ENCODE peak calls at places on chromosome 15, in nine cellular contexts. One of them, this sample, is unnamed.

GRCh38 chr15:27970661-27971392 is 128.3 kb downstream of the OCA2 start:
- DNase-seq in breast epithelium: no peak
- DNase-seq in transverse colon: no peak
- DNase-seq in heart left ventricle: no peak
- DNase-seq in A549: no peak
- DNase-seq in upper lobe of left lung: no peak
- DNase-seq in adrenal gland: no peak
- DNase-seq in stomach: no peak
- DNase-seq in IMR-90: no peak
- DNase-seq in this sample: no peak

GRCh38 chr15:49301562-49301961 is 121.5 kb upstream of the FGF7 start:
- DNase-seq in breast epithelium: no peak
- DNase-seq in transverse colon: no peak
- DNase-seq in heart left ventricle: no peak
- DNase-seq in A549: no peak
- DNase-seq in upper lobe of left lung: no peak
- DNase-seq in adrenal gland: no peak
- DNase-seq in stomach: no peak
- DNase-seq in IMR-90: peak; percentile 50
- DNase-seq in this sample: no peak

GRCh38 chr15:101017041-101017754 is 98.0 kb downstream of the LRRK1 start:
- DNase-seq in breast epithelium: no peak
- DNase-seq in transverse colon: peak; percentile 5
- DNase-seq in heart left ventricle: no peak
- DNase-seq in A549: peak; percentile 55
- DNase-seq in upper lobe of left lung: no peak
- DNase-seq in adrenal gland: no peak
- DNase-seq in stomach: no peak
- DNase-seq in IMR-90: peak; percentile 6
- DNase-seq in this sample: no peak

GRCh38 chr15:66714543-66714981 is 12.5 kb downstream of the SMAD6 start:
- DNase-seq in breast epithelium: no peak
- DNase-seq in transverse colon: no peak
- DNase-seq in heart left ventricle: peak; percentile 16
- DNase-seq in A549: no peak
- DNase-seq in upper lobe of left lung: peak; percentile 65
- DNase-seq in adrenal gland: no peak
- DNase-seq in stomach: no peak
- DNase-seq in IMR-90: peak; percentile 69
- DNase-seq in this sample: no peak

GRCh38 chr15:45919806-45920205 is 285.0 kb downstream of the SQOR start:
- DNase-seq in breast epithelium: no peak
- DNase-seq in transverse colon: no peak
- DNase-seq in heart left ventricle: no peak
- DNase-seq in A549: peak; percentile 72
- DNase-seq in upper lobe of left lung: peak; percentile 70
- DNase-seq in adrenal gland: no peak
- DNase-seq in stomach: no peak
- DNase-seq in IMR-90: peak; percentile 8
- DNase-seq in this sample: no peak

GRCh38 chr15:63503739-63504246 is 600 bp upstream of the USP3 start:
- DNase-seq in breast epithelium: peak; percentile 70
- DNase-seq in transverse colon: peak; percentile 77
- DNase-seq in heart left ventricle: peak; percentile 76
- DNase-seq in A549: peak; percentile 93
- DNase-seq in upper lobe of left lung: peak; percentile 80
- DNase-seq in adrenal gland: peak; percentile 80
- DNase-seq in stomach: peak; percentile 69
- DNase-seq in IMR-90: peak; percentile 93
- DNase-seq in this sample: peak; percentile 76

GRCh38 chr15:32849769-32850668 is 132.2 kb downstream of the GREM1 start:
- DNase-seq in breast epithelium: no peak
- DNase-seq in transverse colon: no peak
- DNase-seq in heart left ventricle: no peak
- DNase-seq in A549: peak; percentile 87
- DNase-seq in upper lobe of left lung: no peak
- DNase-seq in adrenal gland: no peak
- DNase-seq in stomach: no peak
- DNase-seq in IMR-90: peak; percentile 98
- DNase-seq in this sample: no peak

GRCh38 chr15:82807920-82808633 is 1.4 kb upstream of the WHAMM start:
- DNase-seq in breast epithelium: no peak
- DNase-seq in transverse colon: no peak
- DNase-seq in heart left ventricle: no peak
- DNase-seq in A549: no peak
- DNase-seq in upper lobe of left lung: no peak
- DNase-seq in adrenal gland: no peak
- DNase-seq in stomach: no peak
- DNase-seq in IMR-90: no peak
- DNase-seq in this sample: no peak

GRCh38 chr15:74384566-74385441 is 17.4 kb upstream of the CYP11A1 start:
- DNase-seq in breast epithelium: peak; percentile 58
- DNase-seq in transverse colon: peak; percentile 58
- DNase-seq in heart left ventricle: peak; percentile 59
- DNase-seq in A549: peak; percentile 28
- DNase-seq in upper lobe of left lung: peak; percentile 68
- DNase-seq in adrenal gland: no peak
- DNase-seq in stomach: peak; percentile 46
- DNase-seq in IMR-90: no peak
- DNase-seq in this sample: no peak

GRCh38 chr15:74382004-74382816 is 14.8 kb upstream of the CYP11A1 start:
- DNase-seq in breast epithelium: peak; percentile 51
- DNase-seq in transverse colon: peak; percentile 87
- DNase-seq in heart left ventricle: peak; percentile 85
- DNase-seq in A549: peak; percentile 62
- DNase-seq in upper lobe of left lung: peak; percentile 89
- DNase-seq in adrenal gland: peak; percentile 92
- DNase-seq in stomach: peak; percentile 91
- DNase-seq in IMR-90: peak; percentile 75
- DNase-seq in this sample: peak; percentile 89

GRCh38 chr15:74383286-74383685 is 15.8 kb upstream of the CYP11A1 start:
- DNase-seq in breast epithelium: no peak
- DNase-seq in transverse colon: no peak
- DNase-seq in heart left ventricle: no peak
- DNase-seq in A549: no peak
- DNase-seq in upper lobe of left lung: no peak
- DNase-seq in adrenal gland: no peak
- DNase-seq in stomach: no peak
- DNase-seq in IMR-90: no peak
- DNase-seq in this sample: no peak

GRCh38 chr15:74385442-74386132 is 18.1 kb upstream of the CYP11A1 start:
- DNase-seq in breast epithelium: no peak
- DNase-seq in transverse colon: no peak
- DNase-seq in heart left ventricle: peak; percentile 65
- DNase-seq in A549: no peak
- DNase-seq in upper lobe of left lung: no peak
- DNase-seq in adrenal gland: no peak
- DNase-seq in stomach: no peak
- DNase-seq in IMR-90: no peak
- DNase-seq in this sample: no peak

DNA sequence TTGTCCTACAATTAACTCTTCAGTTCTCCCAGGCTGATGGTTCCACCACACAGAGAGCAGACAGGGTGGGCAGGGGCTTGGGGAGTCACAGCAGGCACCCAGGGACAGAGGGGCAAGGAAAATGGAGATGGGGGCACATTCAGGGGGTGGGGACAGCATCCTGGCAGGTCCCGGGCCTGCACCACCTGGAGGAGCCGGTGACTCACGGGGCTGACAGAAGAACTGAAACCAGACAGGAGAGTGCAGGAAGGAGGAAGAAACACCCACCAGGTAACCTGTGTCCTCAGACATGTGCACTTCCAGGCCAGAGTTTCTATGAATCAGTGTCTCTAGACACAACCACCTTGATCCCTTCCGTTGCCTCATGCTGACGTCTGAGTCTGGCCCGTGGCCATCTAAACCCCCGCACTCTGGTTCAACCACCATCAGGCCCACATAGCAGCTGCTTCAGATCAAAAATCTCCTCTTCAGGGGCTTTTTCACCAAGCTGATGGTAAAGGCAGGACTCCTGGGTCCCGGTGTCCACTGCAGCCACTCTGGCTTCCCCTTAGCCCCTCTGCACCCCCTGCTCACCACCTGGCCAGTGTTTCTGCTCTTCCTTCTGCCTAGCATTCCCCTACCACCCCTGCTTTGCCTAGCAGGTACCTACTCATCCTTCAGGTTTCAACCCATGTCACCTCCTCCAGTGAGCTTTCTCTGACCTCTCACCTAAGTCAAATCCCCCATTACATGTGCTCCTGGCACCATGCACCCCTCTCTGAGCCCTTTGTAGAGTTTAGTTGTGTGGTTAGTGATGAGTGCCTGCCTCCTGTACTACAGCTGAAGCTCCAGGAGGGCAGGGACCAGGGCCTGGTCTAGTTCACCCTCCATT is 16.5 kb upstream of the CYP11A1 start:
- DNase-seq in breast epithelium: peak; percentile 63
- DNase-seq in transverse colon: no peak
- DNase-seq in heart left ventricle: no peak
- DNase-seq in A549: peak; percentile 33
- DNase-seq in upper lobe of left lung: no peak
- DNase-seq in adrenal gland: no peak
- DNase-seq in stomach: peak; percentile 44
- DNase-seq in IMR-90: peak; percentile 84
- DNase-seq in this sample: no peak
- TF ChIP-seq CTCF in breast epithelium: no peak
- TF ChIP-seq CTCF in transverse colon: no peak
- TF ChIP-seq CTCF in heart left ventricle: no peak
- TF ChIP-seq CTCF in A549: no peak
- TF ChIP-seq CTCF in upper lobe of left lung: no peak
- TF ChIP-seq CTCF in adrenal gland: no peak
- TF ChIP-seq CTCF in stomach: no peak
- TF ChIP-seq CTCF in IMR-90: no peak
- TF ChIP-seq CTCF in this sample: no peak

DNA sequence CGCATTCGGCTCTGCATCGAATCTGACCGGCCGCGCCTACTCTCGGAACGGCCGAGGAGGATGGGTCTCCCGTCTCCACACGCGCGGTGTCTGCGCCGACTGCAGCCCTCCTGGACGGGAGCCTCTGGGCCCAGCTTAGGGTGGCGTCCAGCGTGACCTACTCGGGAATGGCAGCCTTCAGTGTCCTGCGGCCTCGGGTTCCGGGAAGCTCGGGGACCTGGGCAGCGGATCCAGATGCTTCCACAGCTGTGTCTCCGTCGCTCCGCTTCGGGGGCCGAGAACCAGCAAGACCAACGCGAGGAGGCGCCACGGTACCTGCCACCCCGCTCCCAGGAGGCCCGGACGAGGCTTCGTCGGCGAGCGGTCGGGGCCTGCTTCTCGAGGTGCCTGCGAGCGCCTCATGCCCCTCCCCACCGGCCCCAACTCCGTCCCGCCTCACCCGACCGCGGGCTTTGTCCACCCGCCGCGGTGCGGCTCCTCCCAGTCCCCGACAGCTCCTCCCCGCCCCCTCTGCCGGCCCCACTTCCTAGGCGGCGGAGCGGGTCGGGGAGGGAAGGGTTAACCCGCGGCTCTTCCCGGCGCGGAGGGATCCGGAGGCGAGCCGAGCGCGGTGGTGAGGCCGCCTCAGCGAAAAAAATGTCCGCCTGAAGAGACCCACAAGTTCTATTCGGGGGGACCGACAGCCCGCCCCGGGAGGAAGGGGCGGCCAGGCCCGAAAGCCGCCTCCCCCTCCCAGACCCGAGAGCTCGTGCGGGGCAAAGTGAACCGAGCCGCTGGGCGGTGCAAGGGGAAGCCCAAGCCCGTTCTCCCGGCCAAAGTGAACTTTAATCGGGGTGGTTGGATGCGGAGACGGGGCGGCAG is at the start of gene TCF12:
- DNase-seq in breast epithelium: peak; percentile 85
- DNase-seq in transverse colon: peak; percentile 95
- DNase-seq in heart left ventricle: peak; percentile 97
- DNase-seq in A549: peak; percentile 99
- DNase-seq in upper lobe of left lung: peak; percentile 93
- DNase-seq in adrenal gland: peak; percentile 93
- DNase-seq in stomach: peak; percentile 93
- DNase-seq in IMR-90: peak; percentile 95
- DNase-seq in this sample: peak; percentile 96
- TF ChIP-seq POLR2A in breast epithelium: peak; percentile 57
- TF ChIP-seq POLR2A in transverse colon: peak; percentile 72
- TF ChIP-seq POLR2A in heart left ventricle: no peak
- TF ChIP-seq POLR2A in A549: peak; percentile 85
- TF ChIP-seq POLR2A in upper lobe of left lung: peak; percentile 60
- TF ChIP-seq POLR2A in adrenal gland: peak; percentile 76
- TF ChIP-seq POLR2A in stomach: no peak
- TF ChIP-seq POLR2A in IMR-90: peak; percentile 63
- TF ChIP-seq POLR2A in this sample: peak; percentile 68

DNA sequence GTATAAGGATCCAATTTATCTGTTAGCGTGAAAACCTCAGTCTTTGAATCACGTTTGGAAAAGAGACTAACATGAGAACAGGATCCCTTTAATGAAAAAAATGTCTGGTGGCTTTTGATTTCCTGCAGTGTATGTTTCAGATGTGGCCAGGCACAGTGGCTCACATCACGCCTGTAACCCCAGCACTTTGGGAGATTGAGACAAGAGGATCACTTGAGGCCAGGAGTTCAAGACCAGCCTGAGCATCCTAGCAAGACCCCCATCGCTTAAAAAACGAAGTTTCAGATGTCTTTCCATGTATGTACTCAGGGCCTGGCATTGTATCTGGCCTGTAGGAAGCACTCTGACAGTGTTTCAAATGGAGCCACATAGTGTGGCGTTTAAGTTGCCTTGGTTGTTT is 169.3 kb downstream of the KLHL25 start:
- DNase-seq in breast epithelium: no peak
- DNase-seq in transverse colon: no peak
- DNase-seq in heart left ventricle: no peak
- DNase-seq in A549: no peak
- DNase-seq in upper lobe of left lung: no peak
- DNase-seq in adrenal gland: no peak
- DNase-seq in stomach: no peak
- DNase-seq in IMR-90: no peak
- DNase-seq in this sample: no peak
- H3K4me1 ChIP-seq in breast epithelium: no peaks in the 10 kb centered on the region
- H3K4me1 ChIP-seq in transverse colon: peaks cover 46% of the 10 kb centered on the region
- H3K4me1 ChIP-seq in heart left ventricle: peaks cover 93% of the 10 kb centered on the region
- H3K4me1 ChIP-seq in A549: peaks cover 9% of the 10 kb centered on the region
- H3K4me1 ChIP-seq in upper lobe of left lung: peaks cover 84% of the 10 kb centered on the region
- H3K4me1 ChIP-seq in adrenal gland: peaks cover 71% of the 10 kb centered on the region
- H3K4me1 ChIP-seq in stomach: peaks cover 93% of the 10 kb centered on the region
- H3K4me1 ChIP-seq in IMR-90: peaks cover 20% of the 10 kb centered on the region
- H3K4me1 ChIP-seq in this sample: peaks cover 20% of the 10 kb centered on the region

GRCh38 chr15:75309711-75310110 is 26.2 kb upstream of the COMMD4 start:
- DNase-seq in breast epithelium: no peak
- DNase-seq in transverse colon: no peak
- DNase-seq in heart left ventricle: no peak
- DNase-seq in A549: no peak
- DNase-seq in upper lobe of left lung: no peak
- DNase-seq in adrenal gland: no peak
- DNase-seq in stomach: no peak
- DNase-seq in IMR-90: no peak
- DNase-seq in this sample: no peak

GRCh38 chr15:75306188-75306587 is 23.6 kb downstream of the GOLGA6D start:
- DNase-seq in breast epithelium: no peak
- DNase-seq in transverse colon: no peak
- DNase-seq in heart left ventricle: no peak
- DNase-seq in A549: no peak
- DNase-seq in upper lobe of left lung: no peak
- DNase-seq in adrenal gland: no peak
- DNase-seq in stomach: no peak
- DNase-seq in IMR-90: no peak
- DNase-seq in this sample: no peak

GRCh38 chr15:75302318-75302717 is 19.7 kb downstream of the GOLGA6D start:
- DNase-seq in breast epithelium: no peak
- DNase-seq in transverse colon: no peak
- DNase-seq in heart left ventricle: no peak
- DNase-seq in A549: no peak
- DNase-seq in upper lobe of left lung: no peak
- DNase-seq in adrenal gland: no peak
- DNase-seq in stomach: no peak
- DNase-seq in IMR-90: no peak
- DNase-seq in this sample: no peak

GRCh38 chr15:75313116-75313845 is 22.6 kb upstream of the COMMD4 start:
- DNase-seq in breast epithelium: no peak
- DNase-seq in transverse colon: no peak
- DNase-seq in heart left ventricle: no peak
- DNase-seq in A549: no peak
- DNase-seq in upper lobe of left lung: no peak
- DNase-seq in adrenal gland: no peak
- DNase-seq in stomach: no peak
- DNase-seq in IMR-90: no peak
- DNase-seq in this sample: no peak

DNA sequence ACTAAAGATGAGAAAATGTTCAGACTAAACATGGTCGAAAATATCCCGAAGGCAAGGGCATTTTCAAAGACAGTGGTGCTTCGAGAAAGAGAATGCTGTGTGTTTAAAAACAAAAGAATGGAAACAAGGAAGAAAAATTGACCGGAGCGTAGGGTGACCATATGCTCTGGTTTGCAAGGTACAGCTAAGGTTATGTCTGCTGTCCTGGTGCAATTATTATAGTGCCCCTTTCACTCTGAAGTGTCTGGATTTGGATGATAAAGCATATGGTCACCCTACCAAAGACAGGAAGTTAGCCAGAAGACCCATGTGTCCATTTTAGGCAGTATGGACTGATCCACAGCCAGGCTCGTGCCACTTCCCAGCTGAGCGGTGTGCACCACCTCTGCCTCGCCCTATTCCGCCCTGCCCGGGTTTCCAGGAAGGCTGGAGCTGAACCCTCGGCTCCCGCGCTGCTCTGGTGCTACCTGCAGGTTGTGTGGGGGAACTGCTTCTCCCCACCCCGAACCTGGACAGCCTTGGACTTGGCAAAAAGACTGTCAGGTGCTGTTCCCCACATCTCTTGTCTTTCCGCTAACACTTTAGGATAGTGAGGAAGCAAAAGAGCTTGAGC is 25.2 kb downstream of the GOLGA6D start:
- DNase-seq in breast epithelium: no peak
- DNase-seq in transverse colon: peak; percentile 77
- DNase-seq in heart left ventricle: no peak
- DNase-seq in A549: peak; percentile 77
- DNase-seq in upper lobe of left lung: peak; percentile 40
- DNase-seq in adrenal gland: peak; percentile 50
- DNase-seq in stomach: peak; percentile 69
- DNase-seq in IMR-90: no peak
- DNase-seq in this sample: peak; percentile 26
- TF ChIP-seq CTCF in breast epithelium: no peak
- TF ChIP-seq CTCF in transverse colon: peak; percentile 44
- TF ChIP-seq CTCF in heart left ventricle: no peak
- TF ChIP-seq CTCF in A549: peak; percentile 76
- TF ChIP-seq CTCF in upper lobe of left lung: peak; percentile 48
- TF ChIP-seq CTCF in adrenal gland: peak; percentile 24
- TF ChIP-seq CTCF in stomach: peak; percentile 30
- TF ChIP-seq CTCF in IMR-90: peak; percentile 20
- TF ChIP-seq CTCF in this sample: no peak

This sample was measured in ovary.